ENCODE peak calls at places on chromosomes 2 and 18, in nine cellular contexts. N, D, F, M, G, P, S, B and Z are unnamed samples.

GRCh38 chr2:234682492-234683228 is 185.8 kb upstream of the ARL4C start:
- DNase-seq in N (no peak), D (peak; percentile 73), F (peak; percentile 69), M (no peak), G (no peak), P (no peak), S (peak; percentile 59), B (no peak), Z (no peak)

GRCh38 chr18:12307251-12307736 is 747 bp upstream of the TUBB6 start:
- DNase-seq in N (no peak), D (no peak), F (no peak), M (peak; percentile 83), G (no peak), P (peak; percentile 41), S (peak; percentile 81), B (no peak), Z (no peak)

GRCh38 chr18:13587937-13588336 is 138.4 kb downstream of the FAM210A start:
- DNase-seq in N (no peak), D (no peak), F (no peak), M (no peak), G (no peak), P (no peak), S (no peak), B (no peak), Z (no peak)

GRCh38 chr2:75513616-75514170 is 47.0 kb downstream of the EVA1A start:
- DNase-seq in N (no peak), D (no peak), F (no peak), M (no peak), G (no peak), P (peak; percentile 52), S (no peak), B (no peak), Z (no peak)

GRCh38 chr18:62339106-62339988 is 14.2 kb downstream of the TNFRSF11A start:
- DNase-seq in N (no peak), D (no peak), F (no peak), M (peak; percentile 33), G (no peak), P (peak; percentile 17), S (peak; percentile 78), B (no peak), Z (no peak)

GRCh38 chr2:241843321-241844065 is 15.2 kb downstream of the PDCD1 start:
- DNase-seq in N (no peak), D (no peak), F (no peak), M (no peak), G (no peak), P (no peak), S (no peak), B (no peak), Z (no peak)

GRCh38 chr2:219362072-219362471 is 25.6 kb downstream of the DNPEP start:
- DNase-seq in N (no peak), D (no peak), F (no peak), M (no peak), G (no peak), P (no peak), S (no peak), B (no peak), Z (no peak)

GRCh38 chr18:25814841-25815458 is 275.5 kb downstream of the SS18 start:
- DNase-seq in N (peak; percentile 32), D (no peak), F (no peak), M (no peak), G (no peak), P (no peak), S (no peak), B (no peak), Z (no peak)

GRCh38 chr18:50855976-50856772 is 22.7 kb upstream of the ME2 start:
- DNase-seq in N (no peak), D (no peak), F (no peak), M (no peak), G (no peak), P (no peak), S (no peak), B (no peak), Z (no peak)

GRCh38 chr2:134522856-134523460 is 195.8 kb downstream of the TMEM163 start:
- DNase-seq in N (no peak), D (peak; percentile 92), F (no peak), M (no peak), G (no peak), P (no peak), S (no peak), B (no peak), Z (no peak)

GRCh38 chr18:12766986-12767433 is 64.2 kb downstream of the PSMG2 start:
- DNase-seq in N (no peak), D (no peak), F (no peak), M (no peak), G (no peak), P (no peak), S (no peak), B (no peak), Z (no peak)

GRCh38 chr2:241074065-241074818 is 27.8 kb downstream of the MTERF4 start:
- DNase-seq in N (no peak), D (no peak), F (peak; percentile 76), M (no peak), G (no peak), P (no peak), S (no peak), B (no peak), Z (no peak)

GRCh38 chr2:126503476-126503875 is 152.5 kb upstream of the GYPC start:
- DNase-seq in N (no peak), D (no peak), F (no peak), M (no peak), G (no peak), P (no peak), S (no peak), B (no peak), Z (no peak)

GRCh38 chr18:24212939-24213338 is 74.1 kb downstream of the CABYR start:
- DNase-seq in N (no peak), D (no peak), F (no peak), M (no peak), G (no peak), P (peak; percentile 42), S (peak; percentile 92), B (no peak), Z (no peak)

GRCh38 chr18:28767201-28767600 is 590.3 kb upstream of the CDH2 start:
- DNase-seq in N (no peak), D (no peak), F (no peak), M (no peak), G (no peak), P (no peak), S (no peak), B (no peak), Z (no peak)

GRCh38 chr2:66445781-66446177 is 10.9 kb downstream of the MEIS1 start:
- DNase-seq in N (no peak), D (no peak), F (no peak), M (peak; percentile 19), G (no peak), P (no peak), S (peak; percentile 55), B (no peak), Z (no peak)

GRCh38 chr2:29638641-29639040 is 282.7 kb downstream of the ALK start:
- DNase-seq in N (no peak), D (no peak), F (no peak), M (no peak), G (no peak), P (no peak), S (no peak), B (no peak), Z (no peak)

GRCh38 chr2:85865539-85866164 is 23.1 kb downstream of the ST3GAL5 start:
- DNase-seq in N (peak; percentile 62), D (no peak), F (no peak), M (no peak), G (no peak), P (no peak), S (no peak), B (no peak), Z (no peak)

GRCh38 chr2:236352761-236353593 is 88.8 kb upstream of the ASB18 start:
- DNase-seq in N (no peak), D (peak; percentile 4), F (no peak), M (peak; percentile 40), G (no peak), P (peak; percentile 5), S (peak; percentile 14), B (peak; percentile 23), Z (peak; percentile 11)